ENCODE peak calls at places on chromosomes 1 and 21, in ten cellular contexts. H, Q, W, R, V, J, L, P, M and S are unnamed samples.

GRCh38 chr1:109273570-109274288 is 9.2 kb downstream of the PSRC1 start:
- DNase-seq in H (no peak), V (no peak), Q (no peak), P (no peak), M (no peak), J (no peak), L (no peak), W (no peak), R (no peak), S (no peak)

GRCh38 chr1:176517484-176517883 is 54.5 kb downstream of the PAPPA2 start:
- DNase-seq in V (no peak), H (no peak), Q (no peak), J (no peak), L (no peak), R (no peak), W (no peak), P (peak; percentile 11), M (no peak), S (no peak)

GRCh38 chr1:199510314-199510713 is 517.2 kb upstream of the NR5A2 start:
- DNase-seq in H (no peak), L (no peak), P (no peak), J (no peak), R (no peak), Q (no peak), V (no peak), W (no peak), M (no peak), S (no peak)

GRCh38 chr1:212488436-212489283 is 55.9 kb downstream of the NENF start:
- DNase-seq in L (peak; percentile 67), W (no peak), P (peak; percentile 76), H (no peak), J (no peak), V (peak; percentile 81), M (no peak), R (peak; percentile 31), Q (peak; percentile 82), S (no peak)

GRCh38 chr1:108561731-108562326 is 1.9 kb downstream of the EEIG2 start:
- DNase-seq in Q (peak; percentile 24), R (peak; percentile 84), V (no peak), M (peak; percentile 20), J (peak; percentile 74), L (peak; percentile 77), W (peak; percentile 53), P (peak; percentile 84), H (peak; percentile 78), S (peak; percentile 79)

GRCh38 chr1:106879538-106879937 is 176.9 kb upstream of the PRMT6 start:
- DNase-seq in M (no peak), V (no peak), L (peak; percentile 51), P (no peak), Q (no peak), R (peak; percentile 6), H (no peak), J (no peak), W (peak; percentile 15), S (no peak)

GRCh38 chr1:31397360-31398095 is 15.5 kb upstream of the SERINC2 start:
- DNase-seq in M (no peak), V (no peak), W (no peak), H (no peak), R (no peak), L (no peak), Q (no peak), P (no peak), J (no peak), S (no peak)

GRCh38 chr1:60274422-60275419 is 201.2 kb upstream of the C1orf87 start:
- DNase-seq in P (no peak), H (no peak), W (no peak), M (no peak), V (no peak), J (no peak), R (no peak), Q (no peak), L (no peak), S (no peak)

GRCh38 chr1:25030674-25031589 is 100.9 kb upstream of the RUNX3 start:
- DNase-seq in H (peak; percentile 66), J (no peak), V (no peak), W (no peak), Q (no peak), P (peak; percentile 48), M (no peak), R (no peak), L (no peak), S (no peak)

GRCh38 chr1:25710583-25711347 is 89.2 kb upstream of the SELENON start:
- DNase-seq in H (no peak), L (no peak), P (no peak), J (no peak), W (no peak), R (no peak), Q (peak; percentile 2), V (no peak), M (no peak), S (no peak)

GRCh38 chr1:52523376-52523775 is 29.5 kb downstream of the TUT4 start:
- DNase-seq in Q (no peak), L (no peak), W (no peak), M (no peak), R (no peak), H (peak; percentile 14), J (no peak), P (no peak), V (peak; percentile 8), S (peak; percentile 13)

GRCh38 chr1:117697220-117697781 is 91.5 kb downstream of the TENT5C start:
- DNase-seq in L (no peak), P (no peak), V (no peak), J (no peak), W (no peak), Q (no peak), M (no peak), R (no peak), H (no peak), S (no peak)

GRCh38 chr1:106268070-106268469 is 788.4 kb upstream of the PRMT6 start:
- DNase-seq in M (no peak), R (peak; percentile 9), V (no peak), Q (no peak), P (peak; percentile 71), J (no peak), L (no peak), W (peak; percentile 33), H (no peak), S (no peak)

GRCh38 chr1:215472723-215473122 is 94.4 kb upstream of the KCTD3 start:
- DNase-seq in H (no peak), L (no peak), J (no peak), W (no peak), P (no peak), Q (no peak), M (no peak), V (no peak), R (no peak), S (no peak)

GRCh38 chr1:94738371-94738770 is 81.8 kb upstream of the SLC44A3 start:
- DNase-seq in W (no peak), Q (no peak), L (no peak), M (no peak), V (no peak), H (no peak), J (no peak), P (no peak), R (no peak), S (no peak)

GRCh38 chr1:18279713-18280074 is 172.1 kb downstream of the IGSF21 start:
- DNase-seq in L (no peak), W (no peak), R (no peak), M (no peak), J (no peak), V (no peak), P (no peak), Q (no peak), H (no peak), S (no peak)
- H3K27ac ChIP-seq in L (no peak overlapping the region), W (no peak overlapping the region), R (no peak overlapping the region), M (no peak overlapping the region), J (no peak overlapping the region), V (no peak overlapping the region), P (no peak overlapping the region), Q (no peak overlapping the region), H (no peak overlapping the region), S (no peak overlapping the region)

GRCh38 chr1:217090073-217090911 is 367.1 kb upstream of the ESRRG start:
- DNase-seq in R (peak; percentile 12), W (peak; percentile 60), V (no peak), L (no peak), P (peak; percentile 25), M (no peak), Q (no peak), J (no peak), H (no peak), S (no peak)
- H3K4me3 ChIP-seq in R (peak overlapping the region; percentile 73), W (peak overlapping the region; percentile 50), V (peak overlapping the region; percentile 57), L (no peak overlapping the region), P (peak overlapping the region; percentile 84), M (peak overlapping the region; percentile 40), Q (peak overlapping the region; percentile 8), J (no peak overlapping the region), H (no peak overlapping the region), S (no peak overlapping the region)

DNA sequence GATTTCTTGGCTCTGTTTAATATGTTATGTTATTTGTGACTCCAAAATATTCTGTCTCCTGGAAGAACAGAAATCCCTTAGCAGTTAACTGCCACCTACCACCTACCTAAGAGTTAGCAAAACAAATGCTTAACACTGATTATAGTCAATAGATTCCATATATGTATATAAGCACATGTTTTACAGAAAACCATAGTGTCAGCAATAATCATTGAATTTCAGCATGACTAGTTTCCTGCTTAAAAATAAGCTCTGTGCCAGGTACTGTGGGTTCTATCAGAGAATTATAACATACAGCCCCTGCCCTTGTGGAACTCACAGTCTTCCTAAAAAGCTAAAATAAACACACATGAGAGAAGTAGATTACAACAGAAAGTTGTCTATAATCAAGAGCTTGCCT is 561.9 kb upstream of the CAMK1G start:
- DNase-seq in M (no peak), H (no peak), P (no peak), Q (no peak), V (no peak), R (no peak), W (no peak), J (no peak), L (no peak), S (no peak)
- H3K9me3 ChIP-seq in M (no peaks in the 10 kb centered on the region), H (no peaks in the 10 kb centered on the region), P (peaks cover 14% of the 10 kb centered on the region), Q (peaks cover 5% of the 10 kb centered on the region), V (no peaks in the 10 kb centered on the region), R (peaks cover 3% of the 10 kb centered on the region), W (no peaks in the 10 kb centered on the region), J (no peaks in the 10 kb centered on the region), L (no peaks in the 10 kb centered on the region), S (no peaks in the 10 kb centered on the region)

GRCh38 chr21:25518491-25518911 is 88.8 kb downstream of the MRPL39 start:
- DNase-seq in M (no peak), V (no peak), Q (no peak), L (no peak), H (no peak), P (peak; percentile 8), J (no peak), W (peak; percentile 68), R (peak; percentile 5), S (no peak)
- H3K27ac ChIP-seq in M (no peak overlapping the region), V (no peak overlapping the region), Q (no peak overlapping the region), L (no peak overlapping the region), H (no peak overlapping the region), P (no peak overlapping the region), J (no peak overlapping the region), W (peak overlapping the region; percentile 68), R (no peak overlapping the region), S (no peak overlapping the region)

GRCh38 chr1:34785231-34785874 is 4.3 kb downstream of the GJB3 start:
- DNase-seq in H (no peak), P (no peak), R (no peak), Q (no peak), W (no peak), M (no peak), J (no peak), V (no peak), L (no peak), S (no peak)
- H3K4me3 ChIP-seq in H (no peak overlapping the region), P (no peak overlapping the region), R (no peak overlapping the region), Q (no peak overlapping the region), W (no peak overlapping the region), M (no peak overlapping the region), J (no peak overlapping the region), V (no peak overlapping the region), L (no peak overlapping the region), S (no peak overlapping the region)

GRCh38 chr1:229158317-229159294 is 112.3 kb upstream of the RAB4A start:
- DNase-seq in J (no peak), H (no peak), W (no peak), M (no peak), L (peak; percentile 45), R (no peak), V (no peak), Q (no peak), P (no peak), S (no peak)
- H3K9me3 ChIP-seq in J (no peaks in the 10 kb centered on the region), H (no peaks in the 10 kb centered on the region), W (no peaks in the 10 kb centered on the region), M (no peaks in the 10 kb centered on the region), L (no peaks in the 10 kb centered on the region), R (no peaks in the 10 kb centered on the region), V (no peaks in the 10 kb centered on the region), Q (no peaks in the 10 kb centered on the region), P (no peaks in the 10 kb centered on the region), S (no peaks in the 10 kb centered on the region)